ENCODE peak calls at places on chromosomes 7 and 10, in four cellular contexts. One of them, this sample, is unnamed.

GRCh38 chr10:24843256-24843655 is 109.2 kb downstream of the PRTFDC1 start:
- DNase-seq in choroid plexus epithelial cell: no peak
- DNase-seq in H54: no peak
- DNase-seq in HL-60: no peak
- DNase-seq in this sample: no peak

GRCh38 chr10:15180736-15181135 is 12.2 kb upstream of the NMT2 start:
- DNase-seq in choroid plexus epithelial cell: peak
- DNase-seq in HL-60: no peak
- DNase-seq in H54: no peak
- DNase-seq in this sample: no peak

GRCh38 chr10:104334965-104335650 is 3.2 kb downstream of the ITPRIP start:
- DNase-seq in choroid plexus epithelial cell: peak
- DNase-seq in H54: no peak
- DNase-seq in HL-60: no peak
- DNase-seq in this sample: no peak

GRCh38 chr10:78374331-78375028 is 340.8 kb downstream of the RPS24 start:
- DNase-seq in choroid plexus epithelial cell: no peak
- DNase-seq in H54: no peak
- DNase-seq in HL-60: no peak
- DNase-seq in this sample: no peak

GRCh38 chr7:112529486-112529885 is 48.7 kb downstream of the LSMEM1 start:
- DNase-seq in HL-60: peak
- DNase-seq in H54: no peak
- DNase-seq in choroid plexus epithelial cell: peak
- DNase-seq in this sample: no peak

GRCh38 chr7:158999496-158999895 is 143.1 kb downstream of the DYNC2I1 start:
- DNase-seq in H54: no peak
- DNase-seq in choroid plexus epithelial cell: no peak
- DNase-seq in HL-60: no peak
- DNase-seq in this sample: no peak

GRCh38 chr10:93288679-93289634 is 193.2 kb downstream of the MYOF start:
- DNase-seq in HL-60: peak
- DNase-seq in choroid plexus epithelial cell: peak
- DNase-seq in H54: peak
- DNase-seq in this sample: peak

GRCh38 chr10:38047666-38048065 is 37.2 kb downstream of the ZNF33A start:
- DNase-seq in choroid plexus epithelial cell: peak
- DNase-seq in H54: no peak
- DNase-seq in HL-60: no peak
- DNase-seq in this sample: peak

GRCh38 chr7:112439476-112439875 is 10.8 kb upstream of the IFRD1 start:
- DNase-seq in H54: no peak
- DNase-seq in HL-60: no peak
- DNase-seq in choroid plexus epithelial cell: no peak
- DNase-seq in this sample: no peak

GRCh38 chr7:157548691-157549265 is 212.0 kb downstream of the DNAJB6 start:
- DNase-seq in choroid plexus epithelial cell: no peak
- DNase-seq in H54: no peak
- DNase-seq in HL-60: no peak
- DNase-seq in this sample: no peak

GRCh38 chr10:116210588-116211346 is 62.2 kb downstream of the GFRA1 start:
- DNase-seq in HL-60: no peak
- DNase-seq in choroid plexus epithelial cell: no peak
- DNase-seq in H54: no peak
- DNase-seq in this sample: no peak

GRCh38 chr7:52254396-52255025 is 780.9 kb upstream of the POM121L12 start:
- DNase-seq in choroid plexus epithelial cell: no peak
- DNase-seq in HL-60: no peak
- DNase-seq in H54: no peak
- DNase-seq in this sample: no peak

GRCh38 chr10:92760609-92761008 is 70.9 kb downstream of the HHEX start:
- DNase-seq in choroid plexus epithelial cell: peak
- DNase-seq in H54: peak
- DNase-seq in HL-60: peak
- DNase-seq in this sample: peak

GRCh38 chr10:6053303-6053702 is 8.9 kb downstream of the IL2RA start:
- DNase-seq in HL-60: no peak
- DNase-seq in choroid plexus epithelial cell: no peak
- DNase-seq in H54: no peak
- DNase-seq in this sample: no peak